ENCODE peak calls at places on chromosomes 11 and 22, in ten cellular contexts. K is fibroblast of mammary gland, Z is prostate gland, A is GM12865, J is mucosa of descending colon, V is glutamatergic neuron, R is adrenal gland, O is lower leg skin, C is dorsolateral prefrontal cortex, L is psoas muscle. I is an unnamed sample.

GRCh38 chr11:29685361-29685760 is 331.5 kb downstream of the KCNA4 start:
- DNase-seq in K (peak; percentile 5), Z (no peak), A (no peak), J (no peak), V (no peak), R (no peak), O (no peak), C (no peak), L (no peak), I (no peak)

GRCh38 chr11:103714246-103714645 is 322.2 kb upstream of the DDI1 start:
- DNase-seq in K (peak; percentile 42), Z (no peak), A (no peak), J (no peak), V (no peak), R (no peak), O (no peak), C (no peak), L (no peak), I (no peak)

GRCh38 chr22:22210375-22210774 is 34.2 kb upstream of the VPREB1 start:
- DNase-seq in K (peak; percentile 70), Z (no peak), A (peak; percentile 64), J (no peak), V (no peak), R (no peak), O (no peak), C (no peak), L (no peak), I (no peak)

GRCh38 chr11:35588627-35589026 is 29.6 kb upstream of the FJX1 start:
- DNase-seq in K (peak; percentile 81), Z (no peak), A (no peak), J (no peak), V (no peak), R (no peak), O (no peak), C (no peak), L (no peak), I (no peak)

GRCh38 chr11:78708388-78708787 is 133.7 kb upstream of the NARS2 start:
- DNase-seq in K (no peak), Z (no peak), A (no peak), J (no peak), V (no peak), R (no peak), O (no peak), C (no peak), L (no peak), I (no peak)

GRCh38 chr11:23948831-23949230 is 548.0 kb upstream of the LUZP2 start:
- DNase-seq in K (no peak), Z (no peak), A (no peak), J (no peak), V (no peak), R (no peak), O (no peak), C (no peak), L (no peak), I (no peak)

GRCh38 chr11:68664906-68665305 is 19.4 kb upstream of the GAL start:
- DNase-seq in K (no peak), Z (no peak), A (no peak), J (no peak), V (no peak), R (no peak), O (no peak), C (no peak), L (no peak), I (no peak)

GRCh38 chr22:46454910-46455269 is 82.5 kb downstream of the CELSR1 start:
- DNase-seq in K (no peak), Z (no peak), A (no peak), J (peak; percentile 15), V (no peak), R (no peak), O (no peak), C (no peak), L (no peak), I (no peak)

GRCh38 chr22:20458530-20459151 is 21.0 kb upstream of the SCARF2 start:
- DNase-seq in K (no peak), Z (no peak), A (no peak), J (no peak), V (no peak), R (no peak), O (no peak), C (no peak), L (no peak), I (no peak)

GRCh38 chr22:35812600-35812999 is 94.9 kb downstream of the APOL5 start:
- DNase-seq in K (no peak), Z (no peak), A (no peak), J (no peak), V (no peak), R (no peak), O (no peak), C (no peak), L (no peak), I (no peak)

GRCh38 chr11:72426054-72426757 is 8.1 kb downstream of the CLPB start:
- DNase-seq in K (no peak), Z (no peak), A (no peak), J (no peak), V (no peak), R (no peak), O (no peak), C (no peak), L (no peak), I (no peak)

GRCh38 chr22:37184380-37184755 is 3.7 kb downstream of the C1QTNF6 start:
- DNase-seq in K (no peak), Z (no peak), A (no peak), J (peak; percentile 46), V (no peak), R (no peak), O (no peak), C (no peak), L (no peak), I (no peak)

GRCh38 chr22:40588726-40589125 is 47.8 kb downstream of the MRTFA start:
- DNase-seq in K (peak; percentile 64), Z (no peak), A (no peak), J (no peak), V (no peak), R (no peak), O (no peak), C (no peak), L (no peak), I (no peak)

GRCh38 chr22:19845369-19845722 is 9.3 kb downstream of the GNB1L start:
- DNase-seq in K (no peak), Z (no peak), A (no peak), J (no peak), V (no peak), R (no peak), O (no peak), C (no peak), L (no peak), I (no peak)

GRCh38 chr11:56271092-56271491 is 2.9 kb upstream of the OR5T1 start:
- DNase-seq in K (no peak), Z (no peak), A (no peak), J (no peak), V (no peak), R (no peak), O (no peak), C (no peak), L (no peak), I (no peak)

GRCh38 chr11:113806403-113806802 is 26.8 kb downstream of the CLDN25 start:
- DNase-seq in K (peak; percentile 22), Z (no peak), A (peak; percentile 55), J (no peak), V (peak; percentile 73), R (no peak), O (no peak), C (no peak), L (no peak), I (no peak)
- TF ChIP-seq CTCF in K (peak; percentile 52), Z (no peak), A (peak; percentile 54), J (no peak), V (peak; percentile 65), R (peak; percentile 8), O (no peak), C (peak; percentile 47), L (peak; percentile 22), I (peak; percentile 47)

GRCh38 chr22:31253949-31254348 is 38.3 kb downstream of the PIK3IP1 start:
- DNase-seq in K (no peak), Z (peak; percentile 98), A (no peak), J (peak; percentile 69), V (no peak), R (no peak), O (peak; percentile 78), C (no peak), L (peak; percentile 32), I (no peak)
- TF ChIP-seq CTCF in K (no peak), Z (no peak), A (no peak), J (no peak), V (no peak), R (no peak), O (no peak), C (no peak), L (no peak), I (no peak)

GRCh38 chr11:74453373-74453975 is 13.9 kb downstream of the KCNE3 start:
- DNase-seq in K (peak; percentile 68), Z (peak; percentile 58), A (peak; percentile 74), J (peak; percentile 66), V (peak; percentile 75), R (peak; percentile 57), O (peak; percentile 45), C (peak; percentile 58), L (peak; percentile 59), I (no peak)
- TF ChIP-seq CTCF in K (peak; percentile 87), Z (peak; percentile 36), A (peak; percentile 84), J (peak; percentile 72), V (peak; percentile 79), R (peak; percentile 45), O (no peak), C (peak; percentile 71), L (peak; percentile 73), I (peak; percentile 82)

DNA sequence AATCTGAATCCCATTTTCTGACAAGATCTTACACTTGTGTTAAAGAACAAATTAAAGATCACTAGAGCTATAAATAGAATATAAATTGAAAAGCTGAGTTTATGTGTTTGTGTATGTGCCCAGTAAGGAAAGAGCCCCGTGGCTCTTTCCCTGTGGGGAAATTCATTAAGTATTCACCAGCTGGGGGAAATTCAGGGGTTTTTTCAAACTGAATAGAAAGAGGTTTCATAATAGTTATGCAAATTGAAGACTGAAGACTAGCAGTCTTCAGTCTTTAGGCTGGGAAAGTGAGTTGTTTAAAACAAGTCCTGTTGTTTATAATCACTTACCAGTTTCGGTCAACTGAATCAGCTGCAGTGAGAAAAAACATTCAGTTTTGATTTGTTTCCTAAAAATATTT is 11.3 kb upstream of the MS4A7 start:
- DNase-seq in K (no peak), Z (no peak), A (peak; percentile 88), J (no peak), V (no peak), R (no peak), O (no peak), C (no peak), L (no peak), I (no peak)
- TF ChIP-seq CTCF in K (no peak), Z (no peak), A (no peak), J (no peak), V (no peak), R (no peak), O (no peak), C (no peak), L (no peak), I (no peak)

GRCh38 chr11:71089571-71089970 is 162.8 kb downstream of the SHANK2 start:
- DNase-seq in K (no peak), Z (no peak), A (no peak), J (no peak), V (no peak), R (no peak), O (no peak), C (no peak), L (no peak), I (no peak)
- TF ChIP-seq CTCF in K (no peak), Z (no peak), A (no peak), J (no peak), V (no peak), R (no peak), O (no peak), C (no peak), L (no peak), I (no peak)

GRCh38 chr11:45362636-45363035 is 76.5 kb upstream of the SYT13 start:
- DNase-seq in K (no peak), Z (peak; percentile 23), A (no peak), J (no peak), V (no peak), R (no peak), O (no peak), C (no peak), L (no peak), I (no peak)
- TF ChIP-seq CTCF in K (no peak), Z (no peak), A (no peak), J (no peak), V (no peak), R (no peak), O (no peak), C (no peak), L (no peak), I (no peak)

I was measured in osteocyte.